ENCODE peak calls at places on chromosome 10, in five cellular contexts. One of them, this sample, is unnamed.

GRCh38 chr10:6386346-6386745 is 183.6 kb downstream of the PFKFB3 start:
- DNase-seq in sigmoid colon: no peak
- DNase-seq in nephron progenitor cell: no peak
- DNase-seq in GM20000: no peak
- DNase-seq in Panc1: no peak
- DNase-seq in this sample: no peak

GRCh38 chr10:103145860-103146466 is 47.1 kb downstream of the NT5C2 start:
- DNase-seq in Panc1: peak; percentile 42
- DNase-seq in sigmoid colon: peak; percentile 88
- DNase-seq in GM20000: no peak
- DNase-seq in nephron progenitor cell: no peak
- DNase-seq in this sample: no peak

GRCh38 chr10:102479651-102480050 is 22.9 kb downstream of the ACTR1A start:
- DNase-seq in sigmoid colon: no peak
- DNase-seq in Panc1: no peak
- DNase-seq in GM20000: no peak
- DNase-seq in nephron progenitor cell: no peak
- DNase-seq in this sample: no peak

GRCh38 chr10:122165914-122166313 is 105.2 kb upstream of the BTBD16 start:
- DNase-seq in nephron progenitor cell: no peak
- DNase-seq in Panc1: no peak
- DNase-seq in sigmoid colon: no peak
- DNase-seq in GM20000: no peak
- DNase-seq in this sample: no peak

GRCh38 chr10:67839957-67840356 is 2.0 kb upstream of the DNAJC12 start:
- DNase-seq in GM20000: no peak
- DNase-seq in sigmoid colon: no peak
- DNase-seq in Panc1: no peak
- DNase-seq in nephron progenitor cell: no peak
- DNase-seq in this sample: no peak

GRCh38 chr10:13001041-13001886 is at the start of gene CCDC3:
- DNase-seq in sigmoid colon: no peak
- DNase-seq in GM20000: peak; percentile 39
- DNase-seq in Panc1: no peak
- DNase-seq in nephron progenitor cell: peak; percentile 68
- DNase-seq in this sample: peak; percentile 51

GRCh38 chr10:132420469-132421376 is 23.7 kb downstream of the PWWP2B start:
- DNase-seq in nephron progenitor cell: no peak
- DNase-seq in sigmoid colon: no peak
- DNase-seq in GM20000: peak; percentile 63
- DNase-seq in Panc1: no peak
- DNase-seq in this sample: peak; percentile 35

GRCh38 chr10:45308707-45309106 is 6.7 kb downstream of the OR13A1 start:
- DNase-seq in nephron progenitor cell: no peak
- DNase-seq in Panc1: no peak
- DNase-seq in GM20000: peak; percentile 44
- DNase-seq in sigmoid colon: no peak
- DNase-seq in this sample: peak; percentile 42

GRCh38 chr10:14056545-14057332 is 274.0 kb downstream of the FRMD4A start:
- DNase-seq in GM20000: no peak
- DNase-seq in nephron progenitor cell: no peak
- DNase-seq in sigmoid colon: no peak
- DNase-seq in Panc1: no peak
- DNase-seq in this sample: no peak

GRCh38 chr10:31940839-31941653 is 12.4 kb upstream of the ARHGAP12 start:
- DNase-seq in sigmoid colon: no peak
- DNase-seq in Panc1: peak; percentile 88
- DNase-seq in nephron progenitor cell: no peak
- DNase-seq in GM20000: no peak
- DNase-seq in this sample: no peak

DNA sequence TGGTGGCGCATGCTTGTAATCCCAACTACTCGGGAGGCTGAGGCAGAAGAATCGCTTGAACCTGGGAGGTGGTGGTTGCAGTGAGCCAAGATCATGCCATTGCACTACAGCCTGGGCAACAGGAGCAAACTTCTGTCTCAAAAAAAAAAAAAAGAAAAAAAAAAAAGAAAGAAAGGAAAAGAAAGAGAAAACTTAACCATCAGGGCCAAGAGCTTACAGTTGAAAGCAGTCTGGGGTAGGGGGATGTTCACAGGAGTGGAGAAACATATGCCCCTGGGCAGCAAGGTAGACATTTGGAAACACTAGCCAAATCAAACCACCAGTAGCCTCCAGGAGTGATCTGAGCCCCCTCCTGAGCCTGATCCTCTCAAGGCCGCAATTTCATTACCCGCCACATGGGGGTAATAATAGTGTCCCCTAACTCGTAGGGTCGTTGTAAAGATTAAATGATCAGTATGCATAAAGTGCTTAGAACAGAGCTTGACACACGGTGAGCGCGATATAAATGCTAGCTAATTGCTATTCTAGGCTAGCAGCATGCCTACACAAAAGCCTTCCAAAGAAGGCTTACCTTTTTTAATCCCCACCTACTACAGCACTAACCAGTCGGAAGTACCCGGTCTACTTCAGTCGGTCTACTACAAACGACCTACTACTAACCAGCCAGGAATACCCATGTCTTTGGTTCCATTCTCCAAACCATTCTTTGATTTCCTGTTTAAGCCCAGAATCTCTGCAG is 274.3 kb upstream of the NEBL start:
- DNase-seq in Panc1: no peak
- DNase-seq in GM20000: no peak
- DNase-seq in nephron progenitor cell: no peak
- DNase-seq in sigmoid colon: no peak
- DNase-seq in this sample: no peak
- TF ChIP-seq CTCF in Panc1: peak; percentile 67
- TF ChIP-seq CTCF in GM20000: no peak
- TF ChIP-seq CTCF in nephron progenitor cell: peak; percentile 28
- TF ChIP-seq CTCF in sigmoid colon: no peak
- TF ChIP-seq CTCF in this sample: no peak

DNA sequence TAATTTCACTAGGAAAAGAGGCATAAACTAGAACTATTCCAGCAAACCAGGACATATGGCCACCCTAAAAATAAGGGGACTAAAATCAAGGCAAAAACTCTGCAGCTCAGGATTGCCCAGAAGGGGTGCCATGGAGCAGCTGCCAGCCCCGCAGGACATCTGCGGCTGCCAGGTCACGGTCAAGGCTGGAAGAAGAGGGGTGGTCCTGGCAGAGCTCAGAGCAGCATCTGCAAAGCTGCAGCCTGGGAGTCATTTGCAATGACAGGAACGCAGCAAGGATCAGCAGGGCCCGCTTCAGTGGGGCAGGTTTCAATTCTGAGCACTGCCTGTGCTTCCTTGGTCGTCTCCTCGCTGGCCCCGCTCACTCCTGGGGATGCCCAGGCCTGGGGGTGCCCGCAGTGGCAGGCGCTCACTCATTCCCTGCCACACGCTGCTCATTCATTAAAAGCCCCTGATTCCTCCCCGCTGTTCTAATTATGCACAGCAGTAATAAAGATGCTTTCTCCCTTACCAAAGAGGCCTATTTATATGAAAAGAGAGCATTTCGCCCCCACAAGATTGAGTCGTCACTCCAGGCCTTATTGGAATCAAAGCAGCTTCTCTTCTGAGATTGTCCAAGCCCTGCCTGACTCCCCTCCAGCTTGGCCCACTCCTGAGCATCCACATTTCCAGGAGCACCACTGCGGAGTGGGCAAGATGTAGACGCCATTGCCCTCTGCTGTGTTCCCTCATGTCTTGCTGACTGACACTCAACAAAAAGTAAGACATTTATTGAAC is 4.6 kb downstream of the HSPA12A start:
- DNase-seq in GM20000: no peak
- DNase-seq in sigmoid colon: no peak
- DNase-seq in Panc1: no peak
- DNase-seq in nephron progenitor cell: peak; percentile 28
- DNase-seq in this sample: no peak
- TF ChIP-seq CTCF in GM20000: no peak
- TF ChIP-seq CTCF in sigmoid colon: no peak
- TF ChIP-seq CTCF in Panc1: no peak
- TF ChIP-seq CTCF in nephron progenitor cell: peak; percentile 34
- TF ChIP-seq CTCF in this sample: no peak

DNA sequence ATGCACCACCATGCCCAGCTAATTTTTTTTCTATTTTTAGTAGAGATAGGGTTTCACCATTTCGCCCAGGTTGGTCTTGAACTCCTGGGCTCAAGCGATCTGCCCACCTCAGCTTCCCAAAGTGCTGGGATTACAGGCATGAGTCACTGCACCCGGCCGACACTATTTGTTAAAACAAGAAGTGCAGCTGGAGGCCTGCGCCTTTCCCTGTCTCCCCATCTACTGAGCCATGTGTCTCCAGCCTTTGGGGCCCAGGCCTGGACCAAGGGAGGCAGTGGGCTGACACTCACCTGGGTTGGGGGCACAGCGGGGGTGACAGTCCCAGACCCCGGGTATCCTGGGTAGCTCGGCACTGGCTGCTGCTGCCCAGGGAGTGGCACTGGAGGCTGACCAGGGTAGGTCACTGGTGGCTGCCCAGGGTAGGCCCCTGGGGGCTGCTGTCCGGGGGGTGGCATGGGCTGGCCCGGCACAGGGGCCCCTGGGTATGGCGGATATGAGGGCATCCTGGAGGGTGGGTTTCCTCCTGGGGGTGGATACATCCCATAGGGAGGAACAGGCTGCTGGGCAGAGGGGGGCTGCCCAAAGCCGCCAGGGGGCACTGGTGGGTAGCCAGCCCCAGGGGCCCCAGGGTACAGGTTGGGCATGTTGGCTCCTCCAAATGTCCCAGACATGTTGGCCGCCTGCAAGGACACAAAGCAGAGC is 36.3 kb downstream of the PLAC9 start:
- DNase-seq in Panc1: no peak
- DNase-seq in nephron progenitor cell: no peak
- DNase-seq in sigmoid colon: peak; percentile 69
- DNase-seq in GM20000: peak; percentile 63
- DNase-seq in this sample: peak; percentile 61
- TF ChIP-seq CTCF in Panc1: no peak
- TF ChIP-seq CTCF in nephron progenitor cell: no peak
- TF ChIP-seq CTCF in sigmoid colon: no peak
- TF ChIP-seq CTCF in GM20000: peak; percentile 39
- TF ChIP-seq CTCF in this sample: peak; percentile 45

GRCh38 chr10:48309711-48310226 is 3.3 kb downstream of the MAPK8 start:
- DNase-seq in nephron progenitor cell: no peak
- DNase-seq in GM20000: peak; percentile 51
- DNase-seq in Panc1: peak; percentile 67
- DNase-seq in sigmoid colon: no peak
- DNase-seq in this sample: peak; percentile 63
- TF ChIP-seq CTCF in nephron progenitor cell: no peak
- TF ChIP-seq CTCF in GM20000: no peak
- TF ChIP-seq CTCF in Panc1: peak; percentile 66
- TF ChIP-seq CTCF in sigmoid colon: no peak
- TF ChIP-seq CTCF in this sample: peak; percentile 50

GRCh38 chr10:55180357-55180756 is 379.3 kb upstream of the PCDH15 start:
- DNase-seq in sigmoid colon: no peak
- DNase-seq in GM20000: no peak
- DNase-seq in nephron progenitor cell: no peak
- DNase-seq in Panc1: no peak
- DNase-seq in this sample: no peak

GRCh38 chr10:55183993-55184392 is 383.0 kb upstream of the PCDH15 start:
- DNase-seq in GM20000: no peak
- DNase-seq in sigmoid colon: no peak
- DNase-seq in nephron progenitor cell: no peak
- DNase-seq in Panc1: no peak
- DNase-seq in this sample: no peak
- TF ChIP-seq CTCF in GM20000: no peak
- TF ChIP-seq CTCF in sigmoid colon: no peak
- TF ChIP-seq CTCF in nephron progenitor cell: no peak
- TF ChIP-seq CTCF in Panc1: no peak
- TF ChIP-seq CTCF in this sample: no peak

GRCh38 chr10:69853064-69853463 is 51.4 kb downstream of the COL13A1 start:
- DNase-seq in Panc1: no peak
- DNase-seq in GM20000: no peak
- DNase-seq in sigmoid colon: no peak
- DNase-seq in nephron progenitor cell: no peak
- DNase-seq in this sample: no peak
- TF ChIP-seq CTCF in Panc1: no peak
- TF ChIP-seq CTCF in GM20000: no peak
- TF ChIP-seq CTCF in sigmoid colon: no peak
- TF ChIP-seq CTCF in nephron progenitor cell: no peak
- TF ChIP-seq CTCF in this sample: no peak

This sample was measured in GM13977.